ENCODE peak calls at places on chromosomes 2 and 18, in seven cellular contexts. B is HCT116, C is SK-N-SH, M is GM12878, W is HepG2, F is K562, D is H1. Y is an unnamed sample.

GRCh38 chr2:11625671-11626070 is 44.3 kb downstream of the NTSR2 start:
- DNase-seq in B (no peak), C (no peak), M (no peak), W (no peak), F (no peak), D (no peak), Y (no peak)

GRCh38 chr2:215657844-215658243 is 222.0 kb upstream of the FN1 start:
- DNase-seq in B (no peak), C (no peak), M (no peak), W (no peak), F (no peak), D (no peak), Y (no peak)

GRCh38 chr2:19435815-19436214 is 77.4 kb upstream of the OSR1 start:
- DNase-seq in B (no peak), C (peak; percentile 33), M (no peak), W (no peak), F (no peak), D (no peak), Y (no peak)

GRCh38 chr2:136132840-136133570 is 15.1 kb upstream of the CXCR4 start:
- DNase-seq in B (no peak), C (no peak), M (no peak), W (no peak), F (no peak), D (no peak), Y (no peak)

GRCh38 chr2:31987454-31987853 is 23.4 kb downstream of the MEMO1 start:
- DNase-seq in B (no peak), C (no peak), M (no peak), W (no peak), F (no peak), D (no peak), Y (no peak)

GRCh38 chr18:4751523-4751922 is 296.4 kb upstream of the DLGAP1 start:
- DNase-seq in B (no peak), C (no peak), M (no peak), W (no peak), F (no peak), D (no peak), Y (no peak)

GRCh38 chr2:1638281-1638860 is 105.9 kb downstream of the PXDN start:
- DNase-seq in B (no peak), C (no peak), M (no peak), W (no peak), F (no peak), D (no peak), Y (no peak)

GRCh38 chr2:237858294-237859081 is 935 bp upstream of the RAMP1 start:
- DNase-seq in B (no peak), C (peak; percentile 86), M (peak; percentile 11), W (peak; percentile 78), F (peak; percentile 57), D (peak; percentile 69), Y (peak; percentile 58)

GRCh38 chr2:52794611-52795010 is 973.0 kb upstream of the CHAC2 start:
- DNase-seq in B (no peak), C (no peak), M (no peak), W (no peak), F (no peak), D (no peak), Y (no peak)

GRCh38 chr2:62642429-62643099 is 62.9 kb upstream of the EHBP1 start:
- DNase-seq in B (no peak), C (no peak), M (no peak), W (peak; percentile 97), F (no peak), D (no peak), Y (no peak)

GRCh38 chr18:59332986-59333385 is 14.5 kb upstream of the CPLX4 start:
- DNase-seq in B (no peak), C (no peak), M (no peak), W (no peak), F (no peak), D (no peak), Y (no peak)

GRCh38 chr18:7711495-7711894 is 144.4 kb downstream of the PTPRM start:
- DNase-seq in B (no peak), C (no peak), M (peak; percentile 13), W (no peak), F (no peak), D (no peak), Y (no peak)

GRCh38 chr2:230691005-230691647 is 21.5 kb upstream of the CAB39 start:
- DNase-seq in B (peak; percentile 71), C (no peak), M (no peak), W (peak; percentile 65), F (no peak), D (no peak), Y (no peak)

GRCh38 chr2:186068154-186068826 is 329.7 kb downstream of the FSIP2 start:
- DNase-seq in B (no peak), C (peak; percentile 64), M (no peak), W (peak; percentile 39), F (no peak), D (no peak), Y (no peak)

GRCh38 chr2:212832211-212833195 is 293.9 kb upstream of the ERBB4 start:
- DNase-seq in B (no peak), C (peak; percentile 7), M (no peak), W (no peak), F (no peak), D (no peak), Y (no peak)

GRCh38 chr18:2920027-2920426 is 73.2 kb downstream of the EMILIN2 start:
- DNase-seq in B (no peak), C (no peak), M (no peak), W (no peak), F (no peak), D (no peak), Y (no peak)

DNA sequence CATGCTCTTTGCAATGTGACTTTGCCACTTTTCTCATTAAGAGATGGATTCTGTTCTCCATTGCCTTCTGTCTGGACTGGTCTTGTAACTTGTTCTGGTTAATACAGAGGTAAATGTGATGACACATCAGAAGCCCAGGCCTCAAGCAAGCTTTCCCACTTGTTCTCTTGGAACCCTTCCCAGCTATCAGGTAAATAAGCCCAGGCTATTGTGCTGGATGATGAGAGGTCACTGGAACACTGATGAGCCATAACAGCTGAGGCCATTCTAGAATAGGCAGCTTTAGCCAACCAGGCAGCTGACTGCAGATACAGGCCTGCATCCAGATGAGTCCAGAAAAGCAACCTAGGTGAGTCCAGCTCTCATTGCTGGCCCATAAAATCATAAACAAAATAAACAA is 1007.0 kb upstream of the ACVR2A start:
- DNase-seq in B (no peak), C (no peak), M (no peak), W (no peak), F (no peak), D (no peak), Y (no peak)
- TF ChIP-seq SIN3A in B (no peak), C (no peak), M (no peak), W (no peak), F (no peak), D (no peak), Y (no peak)

GRCh38 chr2:69943841-69944604 is 17.4 kb downstream of the ASPRV1 start:
- DNase-seq in B (no peak), C (no peak), M (no peak), W (no peak), F (no peak), D (no peak), Y (no peak)
- TF ChIP-seq SIN3A in B (no peak), C (no peak), M (no peak), W (no peak), F (no peak), D (no peak), Y (no peak)

GRCh38 chr2:46848446-46848845 is 67.2 kb downstream of the MCFD2 start:
- DNase-seq in B (no peak), C (no peak), M (no peak), W (no peak), F (no peak), D (no peak), Y (no peak)

GRCh38 chr2:46847726-46848421 is 67.7 kb downstream of the MCFD2 start:
- DNase-seq in B (no peak), C (no peak), M (no peak), W (no peak), F (no peak), D (no peak), Y (no peak)

GRCh38 chr2:46847185-46847710 is 68.4 kb downstream of the MCFD2 start:
- DNase-seq in B (no peak), C (peak; percentile 91), M (no peak), W (peak; percentile 77), F (no peak), D (no peak), Y (no peak)

GRCh38 chr2:46845542-46846453 is 69.8 kb downstream of the MCFD2 start:
- DNase-seq in B (no peak), C (no peak), M (no peak), W (no peak), F (no peak), D (no peak), Y (no peak)

DNA sequence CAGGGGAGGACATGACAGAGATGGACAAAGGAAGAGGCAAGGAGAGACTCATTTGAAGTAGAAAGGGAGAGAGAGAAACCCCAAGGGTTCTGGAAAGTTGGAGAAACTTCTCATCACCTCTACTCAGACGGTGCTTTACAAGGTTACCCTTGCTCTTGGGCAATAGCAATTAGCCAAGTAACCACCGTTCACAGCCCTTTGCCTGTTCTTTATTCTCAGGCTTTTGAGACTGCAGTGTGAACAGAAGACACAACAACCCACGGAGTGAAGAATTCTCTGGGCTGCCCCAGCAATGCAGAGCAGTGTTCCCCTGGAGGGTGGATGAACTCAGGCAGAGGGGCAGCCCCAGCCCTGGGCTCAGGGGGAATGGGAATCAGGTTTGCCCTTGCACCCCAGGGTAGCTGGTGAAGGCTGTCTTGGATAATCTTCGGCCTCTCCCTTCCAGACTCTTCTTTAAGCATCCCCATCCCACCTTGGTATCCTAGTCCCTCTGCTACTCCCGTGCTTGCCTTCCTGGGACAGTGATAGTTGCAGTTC is 69.1 kb downstream of the MCFD2 start:
- DNase-seq in B (no peak), C (no peak), M (no peak), W (no peak), F (no peak), D (no peak), Y (no peak)
- TF ChIP-seq SIN3A in B (no peak), C (no peak), M (no peak), W (no peak), F (no peak), D (no peak), Y (no peak)

GRCh38 chr18:58324824-58325520 is 280.9 kb downstream of the NEDD4L start:
- DNase-seq in B (no peak), C (no peak), M (no peak), W (no peak), F (no peak), D (no peak), Y (no peak)
- TF ChIP-seq SIN3A in B (no peak), C (no peak), M (no peak), W (no peak), F (no peak), D (no peak), Y (no peak)

GRCh38 chr2:120372816-120373215 is 26.9 kb downstream of the INHBB start:
- DNase-seq in B (no peak), C (no peak), M (no peak), W (no peak), F (no peak), D (no peak), Y (no peak)
- TF ChIP-seq SIN3A in B (no peak), C (no peak), M (no peak), W (no peak), F (no peak), D (no peak), Y (no peak)

Y was measured in Panc1.